ENCODE peak calls at places on chromosomes 2 and 18, in four cellular contexts. Z is stimulated activated CD8-positive, alpha-beta memory T cell treated with anti-CD3 and anti-CD28 coated beads, Interleukin-2, amount 100 ng/mL, for 48 hours; R is T-helper 2 cell; W is HTR-8/SVneo. U is an unnamed sample.

GRCh38 chr2:238936162-238937052 is 88.5 kb downstream of the TWIST2 start:
- DNase-seq in Z (no peak), R (no peak), W (no peak), U (no peak)

GRCh38 chr2:5694016-5694690 is 2.0 kb downstream of the SOX11 start:
- DNase-seq in Z (no peak), R (no peak), W (no peak), U (no peak)

GRCh38 chr18:77073336-77074093 is 59.1 kb downstream of the MBP start:
- DNase-seq in Z (no peak), R (peak), W (no peak), U (no peak)

GRCh38 chr2:180033993-180034894 is 27.1 kb upstream of the CWC22 start:
- DNase-seq in Z (no peak), R (no peak), W (no peak), U (no peak)

GRCh38 chr2:242051440-242051839 is 181.9 kb downstream of the RTP5 start:
- DNase-seq in Z (no peak), R (no peak), W (no peak), U (no peak)

GRCh38 chr18:79882522-79883241 is 68.8 kb downstream of the SLC66A2 start:
- DNase-seq in Z (no peak), R (no peak), W (no peak), U (no peak)

GRCh38 chr2:122261923-122262322 is 506.5 kb downstream of the TSN start:
- DNase-seq in Z (no peak), R (no peak), W (no peak), U (no peak)

GRCh38 chr18:59266876-59267510 is 6.3 kb downstream of the RAX start:
- DNase-seq in Z (no peak), R (no peak), W (no peak), U (no peak)

GRCh38 chr2:149763358-149763757 is 175.8 kb upstream of the MMADHC start:
- DNase-seq in Z (no peak), R (no peak), W (no peak), U (no peak)

GRCh38 chr2:217523246-217523645 is 479.5 kb downstream of the TNS1 start:
- DNase-seq in Z (no peak), R (no peak), W (no peak), U (no peak)

GRCh38 chr2:151761687-151762086 is 27.4 kb upstream of the NEB start:
- DNase-seq in Z (no peak), R (no peak), W (no peak), U (no peak)

GRCh38 chr2:209331291-209331844 is 92.5 kb upstream of the MAP2 start:
- DNase-seq in Z (no peak), R (no peak), W (peak), U (no peak)

GRCh38 chr2:229800997-229801754 is 86.8 kb upstream of the DNER start:
- DNase-seq in Z (peak), R (peak), W (peak), U (peak)

GRCh38 chr2:96509114-96509846 is 4.1 kb upstream of the NEURL3 start:
- DNase-seq in Z (peak), R (no peak), W (peak), U (peak)

GRCh38 chr18:5879479-5879882 is 15.8 kb downstream of the TMEM200C start:
- DNase-seq in Z (no peak), R (no peak), W (no peak), U (no peak)

GRCh38 chr2:174866421-174866820 is 102.1 kb upstream of the CHRNA1 start:
- DNase-seq in Z (no peak), R (no peak), W (no peak), U (no peak)